ENCODE peak calls at places on chromosome 12, in four cellular contexts. X, Q, A and K are unnamed samples.

GRCh38 chr12:27161458-27162228 is 79.3 kb upstream of the C12orf71 start:
- DNase-seq in A (no peak), Q (no peak), X (peak; percentile 73), K (no peak)

GRCh38 chr12:2877959-2878732 is 1.1 kb downstream of the RHNO1 start:
- DNase-seq in X (peak; percentile 35), Q (no peak), A (peak; percentile 25), K (no peak)

GRCh38 chr12:52493172-52493571 is at the start of gene KRT6A:
- DNase-seq in X (peak; percentile 44), Q (no peak), A (no peak), K (no peak)

GRCh38 chr12:53870122-53870521 is 68.5 kb upstream of the HOXC13 start:
- DNase-seq in A (no peak), Q (no peak), X (no peak), K (no peak)

GRCh38 chr12:19967001-19967400 is 401.3 kb upstream of the PDE3A start:
- DNase-seq in A (peak; percentile 62), X (peak; percentile 55), Q (no peak), K (no peak)

GRCh38 chr12:810635-811415 is 58.4 kb downstream of the WNK1 start:
- DNase-seq in Q (no peak), X (peak; percentile 32), A (no peak), K (no peak)

GRCh38 chr12:28555729-28556128 is 365.5 kb downstream of the CCDC91 start:
- DNase-seq in A (no peak), Q (no peak), X (no peak), K (no peak)

GRCh38 chr12:88179436-88180014 is 37.4 kb downstream of the TMTC3 start:
- DNase-seq in A (no peak), Q (no peak), X (no peak), K (no peak)

GRCh38 chr12:19834596-19834995 is 395.3 kb downstream of the AEBP2 start:
- DNase-seq in A (no peak), Q (no peak), X (peak; percentile 27), K (no peak)

GRCh38 chr12:118055144-118055557 is 5.8 kb downstream of the WSB2 start:
- DNase-seq in A (peak; percentile 27), X (peak; percentile 52), Q (no peak), K (peak; percentile 54)

GRCh38 chr12:98424726-98425401 is 90.5 kb upstream of the TMPO start:
- DNase-seq in A (peak; percentile 79), Q (no peak), X (peak; percentile 88), K (peak; percentile 71)

GRCh38 chr12:89893972-89894706 is 185.5 kb upstream of the ATP2B1 start:
- DNase-seq in Q (no peak), A (peak; percentile 35), X (peak; percentile 71), K (no peak)

GRCh38 chr12:49705479-49706267 is 1.5 kb downstream of the FMNL3 start:
- DNase-seq in Q (no peak), A (peak; percentile 76), X (peak; percentile 81), K (peak; percentile 30)

GRCh38 chr12:69985656-69986055 is 160.6 kb downstream of the MYRFL start:
- DNase-seq in Q (no peak), A (no peak), X (no peak), K (peak; percentile 63)

GRCh38 chr12:95620171-95620570 is 68.9 kb upstream of the USP44 start:
- DNase-seq in X (no peak), Q (no peak), A (no peak), K (no peak)

GRCh38 chr12:19171731-19172130 is 42.2 kb downstream of the PLEKHA5 start:
- DNase-seq in A (no peak), Q (no peak), X (peak; percentile 40), K (no peak)

GRCh38 chr12:96368687-96369086 is 31.6 kb downstream of the CDK17 start:
- DNase-seq in Q (no peak), A (no peak), X (no peak), K (no peak)

DNA sequence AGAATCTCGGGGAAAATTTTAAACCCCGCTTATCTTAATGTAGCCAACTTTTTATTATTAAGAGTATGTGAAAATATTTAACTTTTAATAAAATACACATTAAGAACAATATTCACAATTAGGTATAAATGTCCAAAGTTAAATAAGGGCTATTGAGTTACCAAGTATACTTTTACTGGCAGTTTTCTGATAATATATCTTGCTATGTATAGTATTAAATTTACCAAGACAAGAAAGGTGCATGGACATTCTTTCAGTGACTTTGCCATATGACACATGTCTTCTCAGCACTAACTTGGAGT is 115.4 kb downstream of the MON2 start:
- DNase-seq in Q (no peak), X (no peak), A (no peak), K (no peak)
- TF ChIP-seq CTCF in Q (no peak), X (no peak), A (no peak), K (no peak)

GRCh38 chr12:30515351-30515750 is 180.3 kb downstream of the IPO8 start:
- DNase-seq in Q (no peak), X (peak; percentile 51), A (peak; percentile 37), K (no peak)
- TF ChIP-seq CTCF in Q (no peak), X (no peak), A (peak; percentile 38), K (no peak)

DNA sequence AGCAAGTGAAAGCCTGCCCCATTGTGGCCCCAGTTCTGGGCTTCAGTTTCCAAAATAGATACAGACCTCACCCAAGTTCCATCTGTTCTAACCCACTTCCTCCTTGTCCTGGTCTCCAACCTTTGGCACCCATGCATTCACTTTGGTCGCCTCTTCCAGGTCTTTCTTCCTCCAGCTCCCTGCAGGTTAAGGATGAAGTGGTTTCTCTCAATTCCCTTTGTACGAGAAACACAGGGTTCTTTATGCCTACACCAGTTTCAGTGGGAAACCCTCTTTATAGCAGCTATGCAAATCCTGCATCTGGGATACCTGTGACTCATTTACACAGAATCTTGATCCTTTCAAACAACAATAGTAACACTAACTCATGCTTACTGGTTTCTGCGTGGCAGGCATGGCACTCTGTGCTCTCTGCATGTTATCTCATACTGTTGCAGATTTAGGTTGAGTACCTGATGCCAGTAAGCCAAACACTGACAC is 110.6 kb upstream of the AMIGO2 start:
- DNase-seq in A (peak; percentile 50), Q (no peak), X (peak; percentile 81), K (no peak)
- TF ChIP-seq CTCF in A (no peak), Q (no peak), X (no peak), K (no peak)

GRCh38 chr12:83827860-83828259 is 1084.7 kb downstream of the SLC6A15 start:
- DNase-seq in Q (no peak), A (no peak), X (no peak), K (no peak)
- TF ChIP-seq CTCF in Q (no peak), A (peak; percentile 13), X (no peak), K (no peak)